ENCODE peak calls at places on chromosomes 6 and 20, in four cellular contexts. F is activated B cell treated with CpG ODN at 0.5 μM for 24 hours, N is body of pancreas, L is mesothelial cell of epicardium. B is an unnamed sample.
A peak's percentile ranks its signal among the peaks of the same experiment; 100 is the strongest.

GRCh38 chr6:147935656-147936055 is 407.0 kb upstream of the SASH1 start:
- DNase-seq in L (no peak), N (no peak), F (no peak), B (no peak)

GRCh38 chr6:34145161-34146020 is 496 bp downstream of the GRM4 start:
- DNase-seq in F (peak; percentile 26), L (peak; percentile 62), N (peak; percentile 22), B (peak; percentile 30)

GRCh38 chr20:63823691-63824311 is 7.3 kb downstream of the ZBTB46 start:
- DNase-seq in N (no peak), L (no peak), F (no peak), B (no peak)

GRCh38 chr20:34075647-34076046 is 36.4 kb downstream of the EIF2S2 start:
- DNase-seq in F (no peak), N (no peak), L (no peak), B (no peak)

GRCh38 chr6:89566930-89567634 is 71.5 kb downstream of the LYRM2 start:
- DNase-seq in N (no peak), L (no peak), F (no peak), B (no peak)

GRCh38 chr6:6923605-6924004 is 184.2 kb upstream of the RREB1 start:
- DNase-seq in F (no peak), N (no peak), L (no peak), B (no peak)

GRCh38 chr6:156862711-156863110 is 85.5 kb downstream of the ARID1B start:
- DNase-seq in F (no peak), N (no peak), L (no peak), B (no peak)

GRCh38 chr6:31094389-31094881 is 17.9 kb downstream of the C6orf15 start:
- DNase-seq in F (no peak), L (no peak), N (no peak), B (peak; percentile 12)

GRCh38 chr6:130396722-130397121 is 30.9 kb downstream of the TMEM200A start:
- DNase-seq in F (no peak), L (no peak), N (no peak), B (no peak)

GRCh38 chr6:17971128-17972073 is 16.0 kb downstream of the KIF13A start:
- DNase-seq in N (no peak), F (no peak), L (no peak), B (no peak)

GRCh38 chr6:32179746-32180405 is 1.7 kb downstream of the RNF5 start:
- DNase-seq in N (no peak), F (no peak), L (no peak), B (no peak)

GRCh38 chr6:97032950-97033349 is 108.4 kb downstream of the KLHL32 start:
- DNase-seq in N (no peak), L (no peak), F (no peak), B (no peak)

GRCh38 chr6:133568970-133569889 is 319.7 kb upstream of the TCF21 start:
- DNase-seq in F (no peak), N (peak; percentile 21), L (peak; percentile 44), B (no peak)

GRCh38 chr6:11710221-11710836 is 68.3 kb downstream of the ADTRP start:
- DNase-seq in F (no peak), L (no peak), N (no peak), B (peak; percentile 43)

GRCh38 chr6:130970839-130971410 is 92.1 kb downstream of the EPB41L2 start:
- DNase-seq in N (no peak), L (no peak), F (no peak), B (no peak)

GRCh38 chr6:98310408-98310807 is 524.0 kb upstream of the POU3F2 start:
- DNase-seq in N (no peak), F (no peak), L (no peak), B (no peak)

GRCh38 chr6:80976336-80976735 is 776.1 kb downstream of the TENT5A start:
- DNase-seq in F (no peak), N (no peak), L (no peak), B (no peak)

GRCh38 chr20:45347936-45348809 is at the start of gene SDC4:
- DNase-seq in F (no peak), N (peak; percentile 82), L (peak; percentile 72), B (no peak)

GRCh38 chr6:157893238-157893637 is 70.2 kb downstream of the SNX9 start:
- DNase-seq in F (no peak), N (no peak), L (no peak), B (peak; percentile 46)

GRCh38 chr6:16135078-16135477 is 6.2 kb downstream of the MYLIP start:
- DNase-seq in F (no peak), N (no peak), L (no peak), B (no peak)

GRCh38 chr6:124551711-124552233 is 410.5 kb upstream of the RNF217 start:
- DNase-seq in L (no peak), F (no peak), N (no peak), B (no peak)

GRCh38 chr20:46035713-46036112 is 6.7 kb downstream of the SLC12A5 start:
- DNase-seq in F (no peak), L (no peak), N (no peak), B (no peak)

GRCh38 chr6:48826884-48827701 is 636.0 kb downstream of the MMUT start:
- DNase-seq in N (no peak), F (no peak), L (no peak), B (no peak)

GRCh38 chr6:89369009-89369408 is 16.5 kb upstream of the UBE2J1 start:
- DNase-seq in F (no peak), N (peak; percentile 81), L (no peak), B (no peak)

GRCh38 chr6:25649611-25650010 is 2.4 kb upstream of the SCGN start:
- DNase-seq in L (no peak), N (no peak), F (no peak), B (no peak)

GRCh38 chr20:44664127-44664526 is 12.6 kb upstream of the ADA start:
- DNase-seq in L (no peak), F (no peak), N (no peak), B (no peak)

GRCh38 chr20:48621256-48622078 is 206.3 kb downstream of the PREX1 start:
- DNase-seq in F (no peak), N (no peak), L (no peak), B (no peak)

GRCh38 chr6:44176935-44177509 is 18.4 kb downstream of the CAPN11 start:
- DNase-seq in N (no peak), L (no peak), F (peak; percentile 29), B (no peak)

GRCh38 chr6:36577298-36577697 is 16.9 kb upstream of the SRSF3 start:
- DNase-seq in N (peak; percentile 15), F (no peak), L (no peak), B (no peak)

GRCh38 chr6:7958464-7958863 is 47.9 kb upstream of the TXNDC5 start:
- DNase-seq in N (no peak), F (no peak), L (no peak), B (no peak)

DNA sequence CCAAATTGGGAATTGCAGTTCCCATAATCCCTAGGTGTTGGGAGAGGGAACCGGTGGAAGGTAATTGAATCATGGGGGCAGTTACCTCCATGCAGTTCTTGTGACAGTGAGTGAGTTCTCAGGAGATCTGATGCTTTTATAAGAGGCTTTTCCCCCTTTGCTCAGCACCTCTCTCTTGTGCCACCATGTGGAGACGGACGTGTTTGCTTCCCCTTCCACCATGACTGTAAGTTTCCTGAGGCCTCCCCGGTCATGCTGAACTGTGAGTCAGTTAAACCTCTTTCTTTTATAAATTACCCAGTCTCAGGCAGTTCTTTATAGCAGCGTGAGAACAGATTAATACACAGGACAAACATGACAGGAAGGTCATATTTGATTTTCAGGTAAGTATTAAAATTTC is 25.3 kb upstream of the HECA start:
- DNase-seq in N (peak; percentile 16), L (no peak), F (no peak), B (no peak)
- TF ChIP-seq CTCF in N (no peak), L (no peak), F (no peak), B (peak; percentile 26)

GRCh38 chr20:50193169-50193850 is 2.7 kb downstream of the CEBPB start:
- DNase-seq in F (no peak), L (no peak), N (peak; percentile 59), B (no peak)
- TF ChIP-seq CTCF in F (no peak), L (no peak), N (no peak), B (no peak)

GRCh38 chr6:79246891-79247290 is 12.4 kb upstream of the HMGN3 start:
- DNase-seq in L (no peak), N (no peak), F (no peak), B (no peak)

GRCh38 chr6:79250559-79250958 is 16.1 kb upstream of the HMGN3 start:
- DNase-seq in N (no peak), L (no peak), F (no peak), B (no peak)

GRCh38 chr6:79249136-79249535 is 14.7 kb upstream of the HMGN3 start:
- DNase-seq in L (no peak), F (no peak), N (no peak), B (no peak)

GRCh38 chr6:79250107-79250514 is 15.6 kb upstream of the HMGN3 start:
- DNase-seq in N (peak; percentile 10), L (no peak), F (no peak), B (no peak)
- TF ChIP-seq CTCF in N (no peak), L (no peak), F (no peak), B (no peak)

GRCh38 chr6:117191448-117191847 is 73.9 kb upstream of the VGLL2 start:
- DNase-seq in N (no peak), F (no peak), L (no peak), B (no peak)

GRCh38 chr6:117191009-117191408 is 74.3 kb upstream of the VGLL2 start:
- DNase-seq in L (no peak), F (no peak), N (no peak), B (no peak)

GRCh38 chr6:117188627-117189201 is 76.6 kb upstream of the VGLL2 start:
- DNase-seq in N (no peak), L (no peak), F (no peak), B (no peak)
- TF ChIP-seq CTCF in N (no peak), L (peak; percentile 52), F (no peak), B (no peak)

GRCh38 chr6:60670036-60670435 is 1616.0 kb downstream of the KHDRBS2 start:
- DNase-seq in L (no peak), F (no peak), N (no peak), B (no peak)
- TF ChIP-seq CTCF in L (no peak), F (no peak), N (no peak), B (no peak)

GRCh38 chr6:105352037-105352617 is 50.8 kb downstream of the PREP start:
- DNase-seq in L (no peak), N (no peak), F (no peak), B (no peak)
- TF ChIP-seq CTCF in L (no peak), N (no peak), F (no peak), B (no peak)

DNA sequence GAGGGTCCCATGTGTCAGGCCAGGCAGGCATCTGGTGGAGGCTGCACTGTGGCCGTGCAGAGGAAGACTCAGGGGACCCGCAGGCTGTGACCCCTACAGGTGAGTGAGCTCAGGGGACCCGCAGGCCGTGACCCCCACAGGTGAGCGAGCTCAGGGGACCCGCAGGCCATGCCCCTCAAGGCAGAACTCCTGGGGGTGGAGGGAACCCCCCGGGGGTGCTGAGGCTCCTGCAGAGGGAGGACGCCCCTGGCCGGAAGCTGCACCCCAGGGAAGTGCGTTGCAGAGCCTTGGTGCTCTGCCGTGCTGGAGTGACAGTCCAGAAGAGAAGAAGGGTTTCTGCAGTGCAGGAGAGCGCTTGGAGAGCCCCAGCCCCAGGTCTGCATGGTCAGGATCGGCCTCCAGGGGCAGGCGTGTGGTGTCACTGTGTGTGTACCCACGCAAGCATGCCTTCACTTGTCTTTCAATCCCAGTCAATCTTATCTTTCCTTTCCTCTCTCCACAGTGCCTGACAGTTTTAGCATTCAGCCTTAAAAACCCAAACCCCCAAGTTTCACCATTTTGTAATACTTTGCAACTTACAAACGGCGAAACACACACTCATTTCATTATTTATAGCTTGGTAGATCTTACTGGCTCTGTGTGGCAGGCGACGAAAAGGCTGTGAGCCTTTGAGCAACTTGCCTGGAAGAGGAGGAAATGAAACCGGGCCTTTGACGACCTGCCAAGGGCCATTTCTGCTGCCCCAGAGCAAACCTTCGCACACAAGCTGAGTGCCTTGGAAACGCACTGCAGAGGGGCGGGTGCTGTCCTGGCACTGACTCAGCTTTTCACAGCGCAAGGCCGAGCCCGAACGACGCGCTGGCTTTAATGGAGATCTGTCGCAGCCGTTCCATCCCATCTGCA is 101.4 kb upstream of the AGPAT4 start:
- DNase-seq in N (peak; percentile 78), F (no peak), L (no peak), B (no peak)
- TF ChIP-seq CTCF in N (no peak), F (no peak), L (no peak), B (no peak)